ENCODE peak calls at places on chromosomes 16 and 17, in five cellular contexts. U is cardiac fibroblast, F is tibial nerve, W is foreskin fibroblast, E is fibroblast of lung. D is an unnamed sample.

GRCh38 chr16:82452002-82452741 is 174.6 kb upstream of the CDH13 start:
- DNase-seq in U (no peak), F (no peak), W (no peak), E (no peak), D (no peak)

GRCh38 chr16:89618114-89618999 is 4.9 kb downstream of the DPEP1 start:
- DNase-seq in U (peak; percentile 26), F (no peak), W (no peak), E (peak; percentile 66), D (no peak)

GRCh38 chr17:63274156-63274555 is 171.9 kb downstream of the CYB561 start:
- DNase-seq in U (peak; percentile 83), F (no peak), W (peak; percentile 90), E (peak; percentile 96), D (peak; percentile 70)

GRCh38 chr17:42817866-42818265 is 6.2 kb downstream of the BECN1 start:
- DNase-seq in U (no peak), F (no peak), W (no peak), E (no peak), D (peak; percentile 53)

GRCh38 chr17:46820592-46821450 is 2.3 kb upstream of the WNT3 start:
- DNase-seq in U (no peak), F (no peak), W (no peak), E (no peak), D (no peak)

GRCh38 chr17:2062571-2063183 is 7.8 kb downstream of the HIC1 start:
- DNase-seq in U (peak; percentile 62), F (no peak), W (no peak), E (peak; percentile 39), D (peak; percentile 77)

GRCh38 chr16:50183316-50183715 is 30.2 kb downstream of the TENT4B start:
- DNase-seq in U (peak; percentile 86), F (no peak), W (no peak), E (peak; percentile 66), D (peak; percentile 44)

GRCh38 chr16:11016524-11016988 is 72.2 kb downstream of the CLEC16A start:
- DNase-seq in U (no peak), F (no peak), W (no peak), E (no peak), D (no peak)

GRCh38 chr16:75222271-75222783 is 3.5 kb downstream of the CTRB1 start:
- DNase-seq in U (no peak), F (no peak), W (no peak), E (no peak), D (no peak)

GRCh38 chr16:2474877-2475412 is at the start of gene TBC1D24:
- DNase-seq in U (peak; percentile 87), F (peak; percentile 71), W (peak; percentile 80), E (peak; percentile 77), D (peak; percentile 71)

GRCh38 chr17:50440172-50440837 is 14.3 kb downstream of the ACSF2 start:
- DNase-seq in U (no peak), F (no peak), W (no peak), E (no peak), D (no peak)

GRCh38 chr17:67390646-67391480 is 13.8 kb downstream of the PITPNC1 start:
- DNase-seq in U (peak; percentile 86), F (no peak), W (peak; percentile 95), E (peak; percentile 94), D (peak; percentile 96)

GRCh38 chr16:46900464-46901235 is 16.5 kb downstream of the GPT2 start:
- DNase-seq in U (no peak), F (no peak), W (no peak), E (no peak), D (no peak)

GRCh38 chr17:292016-292415 is 60.6 kb downstream of the RPH3AL start:
- DNase-seq in U (no peak), F (no peak), W (no peak), E (no peak), D (no peak)

GRCh38 chr17:77999413-78000173 is 41.1 kb downstream of the TNRC6C start:
- DNase-seq in U (peak; percentile 39), F (no peak), W (peak; percentile 30), E (peak; percentile 25), D (peak; percentile 48)

GRCh38 chr17:2215616-2216364 is 87.8 kb downstream of the SMG6 start:
- DNase-seq in U (peak; percentile 97), F (peak; percentile 73), W (peak; percentile 82), E (peak; percentile 96), D (peak; percentile 96)

GRCh38 chr17:18964018-18964351 is 12.0 kb downstream of the SLC5A10 start:
- DNase-seq in U (no peak), F (no peak), W (no peak), E (no peak), D (no peak)

GRCh38 chr16:67246945-67247697 is at the start of gene FHOD1:
- DNase-seq in U (peak; percentile 96), F (peak; percentile 98), W (peak; percentile 93), E (peak; percentile 93), D (peak; percentile 96)

GRCh38 chr16:48101069-48101674 is 54.6 kb downstream of the ABCC12 start:
- DNase-seq in U (no peak), F (no peak), W (no peak), E (no peak), D (peak; percentile 43)

GRCh38 chr17:42920106-42920900 is 19.7 kb downstream of the G6PC1 start:
- DNase-seq in U (no peak), F (no peak), W (no peak), E (no peak), D (no peak)

GRCh38 chr16:27549857-27550581 is at the start of the genes GTF3C1 and KATNIP:
- DNase-seq in U (peak; percentile 99), F (peak; percentile 100), W (peak; percentile 98), E (peak; percentile 98), D (peak; percentile 99)

GRCh38 chr16:69396187-69397061 is 10.6 kb upstream of the TERF2 start:
- DNase-seq in U (peak; percentile 97), F (peak; percentile 94), W (peak; percentile 86), E (peak; percentile 98), D (peak; percentile 92)
- H3K4me3 ChIP-seq in U (no peak overlapping the region), F (no peak overlapping the region), W (no peak overlapping the region), E (peak overlapping the region; percentile 27), D (no peak overlapping the region)

GRCh38 chr16:17831330-17831729 is 360.6 kb upstream of the XYLT1 start:
- DNase-seq in U (no peak), F (no peak), W (peak; percentile 21), E (no peak), D (no peak)
- TF ChIP-seq CTCF in U (no peak), F (no peak), W (peak; percentile 16), E (no peak), D (peak; percentile 16)

GRCh38 chr17:7579839-7580630 is 597 bp downstream of the CD68 start:
- DNase-seq in U (no peak), F (peak; percentile 22), W (no peak), E (no peak), D (no peak)
- H3K4me3 ChIP-seq in U (no peak overlapping the region), F (peak overlapping the region; percentile 37), W (peak overlapping the region; percentile 24), E (peak overlapping the region; percentile 9), D (no peak overlapping the region)

GRCh38 chr17:14515015-14515414 is 214.1 kb downstream of the HS3ST3B1 start:
- DNase-seq in U (no peak), F (no peak), W (peak; percentile 2), E (peak; percentile 19), D (no peak)
- TF ChIP-seq CTCF in U (no peak), F (no peak), W (no peak), E (peak; percentile 14), D (no peak)

GRCh38 chr17:27593857-27594255 is 37.1 kb upstream of the LGALS9 start:
- DNase-seq in U (no peak), F (no peak), W (no peak), E (no peak), D (no peak)

GRCh38 chr17:27588354-27588753 is 42.6 kb upstream of the LGALS9 start:
- DNase-seq in U (no peak), F (no peak), W (no peak), E (no peak), D (no peak)

GRCh38 chr17:27591986-27592385 is 39.0 kb upstream of the LGALS9 start:
- DNase-seq in U (no peak), F (no peak), W (no peak), E (no peak), D (no peak)

GRCh38 chr17:27593232-27593856 is 37.6 kb upstream of the LGALS9 start:
- DNase-seq in U (no peak), F (no peak), W (no peak), E (no peak), D (no peak)

DNA sequence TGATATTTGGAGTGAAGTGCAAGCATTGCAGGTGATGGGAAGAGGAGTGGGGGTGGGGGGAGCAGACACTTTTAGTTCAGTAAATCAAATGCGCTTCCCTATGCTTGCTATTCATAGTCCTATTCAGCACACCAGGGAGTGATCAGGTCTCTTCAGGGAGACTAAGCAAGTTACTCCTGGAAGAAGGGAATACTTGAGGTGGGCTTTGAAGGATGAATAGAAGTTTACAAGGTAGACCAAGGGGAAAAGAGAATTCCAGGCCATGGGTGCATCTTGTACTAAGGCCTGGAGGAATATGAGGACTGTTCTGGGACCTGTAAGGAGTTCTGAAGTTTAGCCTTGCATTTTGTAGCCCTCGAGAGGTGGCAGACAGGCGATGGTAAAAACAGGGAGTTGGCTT is 40.1 kb upstream of the LGALS9 start:
- DNase-seq in U (no peak), F (no peak), W (no peak), E (no peak), D (no peak)
- H3K4me3 ChIP-seq in U (no peak overlapping the region), F (no peak overlapping the region), W (no peak overlapping the region), E (no peak overlapping the region), D (no peak overlapping the region)

DNA sequence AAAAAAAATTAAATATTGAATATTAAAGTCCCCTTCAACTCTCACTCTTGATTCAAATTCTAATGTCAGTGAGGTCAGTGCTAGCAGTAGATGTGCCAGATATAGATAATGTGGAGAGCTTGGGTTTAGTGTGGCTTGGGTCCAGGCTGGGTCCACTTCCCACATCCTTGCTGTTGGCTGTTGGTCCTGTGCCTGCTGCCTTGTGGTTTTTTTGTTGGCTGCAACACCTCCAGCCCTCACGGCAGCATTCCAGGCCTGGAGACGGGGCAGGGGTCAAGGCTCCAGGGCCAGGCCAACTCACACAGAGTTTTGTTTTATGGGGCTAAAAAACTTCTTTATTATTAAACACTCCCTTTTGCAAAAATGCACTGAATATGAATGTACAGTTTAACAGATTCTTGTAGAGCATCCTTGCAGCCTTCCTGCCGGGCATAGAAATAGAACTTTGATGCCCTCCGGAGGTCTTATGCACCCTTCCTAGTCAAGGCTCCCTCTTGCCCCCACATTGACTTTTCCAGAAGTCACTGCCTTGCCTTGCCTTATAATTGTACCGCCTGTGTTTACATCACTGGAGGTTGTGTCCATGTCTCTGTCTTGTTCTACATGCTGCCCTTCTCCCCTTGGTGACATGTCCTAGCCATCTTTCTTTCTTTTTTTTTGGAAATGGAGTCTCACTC is 25.5 kb upstream of the MYO15B start:
- DNase-seq in U (peak; percentile 47), F (no peak), W (no peak), E (no peak), D (peak; percentile 4)
- TF ChIP-seq CTCF in U (no peak), F (no peak), W (no peak), E (no peak), D (no peak)

DNA sequence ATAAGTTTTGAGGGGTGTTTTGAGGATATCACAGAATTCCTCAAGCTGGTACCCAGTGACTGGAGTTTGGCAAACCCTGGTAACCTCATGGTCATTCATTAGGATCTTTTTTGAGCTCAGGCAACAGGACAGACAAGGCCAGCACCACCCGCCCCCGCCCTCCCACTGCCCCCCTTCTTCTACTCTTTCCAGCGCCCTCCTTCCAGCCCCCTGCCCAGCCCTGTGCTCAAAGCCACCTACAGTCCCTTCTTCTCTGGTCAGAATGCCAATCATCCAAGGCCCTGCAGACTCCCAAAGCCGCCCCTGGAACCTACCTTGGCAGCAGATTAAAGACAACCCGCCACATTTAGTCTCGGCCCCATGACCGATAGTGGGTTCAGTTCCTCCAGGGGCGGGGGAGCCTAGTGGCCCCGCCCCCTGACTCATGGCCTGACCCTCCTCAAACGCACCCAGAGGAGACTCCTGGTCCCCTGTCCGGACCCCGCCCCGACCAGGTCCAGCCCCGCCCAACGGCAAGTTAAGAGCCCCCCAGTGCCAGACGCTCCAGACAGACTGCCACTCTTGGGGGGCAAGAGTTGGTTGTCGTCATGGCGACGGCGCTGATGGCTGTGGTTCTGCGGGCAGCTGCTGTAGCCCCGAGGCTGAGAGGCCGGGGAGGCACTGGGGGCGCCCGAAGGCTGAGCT is at the start of gene NAGS:
- DNase-seq in U (no peak), F (no peak), W (peak; percentile 81), E (peak; percentile 49), D (peak; percentile 45)
- H3K4me3 ChIP-seq in U (peak within 1 kb of the TSS; percentile 35), F (peak within 1 kb of the TSS; percentile 62), W (peak within 1 kb of the TSS; percentile 24), E (peak within 1 kb of the TSS; percentile 71), D (peak within 1 kb of the TSS; percentile 67)

D was measured in astrocyte of the spinal cord.